ENCODE peak calls at places on chromosomes 3 and 15, in six cellular contexts. One of them, this sample, is unnamed.
A peak's percentile ranks its signal among the peaks of the same experiment; 100 is the strongest.

GRCh38 chr15:88684345-88684744 is 45.5 kb downstream of the ISG20 start:
- DNase-seq in fibroblast of lung: no peak
- DNase-seq in mammary epithelial cell: no peak
- DNase-seq in PC-9: no peak
- DNase-seq in HCT116: no peak
- DNase-seq in astrocyte: no peak
- DNase-seq in this sample: no peak

GRCh38 chr15:98673133-98673532 is 24.8 kb downstream of the IGF1R start:
- DNase-seq in fibroblast of lung: no peak
- DNase-seq in mammary epithelial cell: no peak
- DNase-seq in PC-9: no peak
- DNase-seq in HCT116: no peak
- DNase-seq in astrocyte: no peak
- DNase-seq in this sample: no peak

GRCh38 chr3:99246010-99246654 is 344.6 kb upstream of the DCBLD2 start:
- DNase-seq in fibroblast of lung: no peak
- DNase-seq in mammary epithelial cell: peak; percentile 76
- DNase-seq in PC-9: no peak
- DNase-seq in HCT116: no peak
- DNase-seq in astrocyte: peak; percentile 50
- DNase-seq in this sample: no peak

GRCh38 chr15:99411234-99411633 is 154.6 kb upstream of the MEF2A start:
- DNase-seq in fibroblast of lung: no peak
- DNase-seq in mammary epithelial cell: no peak
- DNase-seq in PC-9: no peak
- DNase-seq in HCT116: no peak
- DNase-seq in astrocyte: no peak
- DNase-seq in this sample: no peak

GRCh38 chr3:133294253-133294652 is 105.6 kb upstream of the BFSP2 start:
- DNase-seq in fibroblast of lung: no peak
- DNase-seq in mammary epithelial cell: no peak
- DNase-seq in PC-9: no peak
- DNase-seq in HCT116: no peak
- DNase-seq in astrocyte: no peak
- DNase-seq in this sample: no peak

GRCh38 chr15:60299452-60300047 is 98.2 kb downstream of the ANXA2 start:
- DNase-seq in fibroblast of lung: peak; percentile 5
- DNase-seq in mammary epithelial cell: peak; percentile 56
- DNase-seq in PC-9: no peak
- DNase-seq in HCT116: peak; percentile 8
- DNase-seq in astrocyte: peak; percentile 23
- DNase-seq in this sample: peak; percentile 23

GRCh38 chr15:96213045-96213444 is 117.5 kb upstream of the NR2F2 start:
- DNase-seq in fibroblast of lung: no peak
- DNase-seq in mammary epithelial cell: no peak
- DNase-seq in PC-9: no peak
- DNase-seq in HCT116: no peak
- DNase-seq in astrocyte: no peak
- DNase-seq in this sample: no peak

GRCh38 chr3:149581681-149582349 is 76.0 kb downstream of the WWTR1 start:
- DNase-seq in fibroblast of lung: peak; percentile 84
- DNase-seq in mammary epithelial cell: peak; percentile 98
- DNase-seq in PC-9: peak; percentile 87
- DNase-seq in HCT116: peak; percentile 96
- DNase-seq in astrocyte: peak; percentile 91
- DNase-seq in this sample: peak; percentile 57

GRCh38 chr3:35484939-35485605 is 154.3 kb upstream of the ARPP21 start:
- DNase-seq in fibroblast of lung: no peak
- DNase-seq in mammary epithelial cell: no peak
- DNase-seq in PC-9: no peak
- DNase-seq in HCT116: no peak
- DNase-seq in astrocyte: no peak
- DNase-seq in this sample: no peak

GRCh38 chr3:116165190-116165589 is 280.1 kb downstream of the LSAMP start:
- DNase-seq in fibroblast of lung: no peak
- DNase-seq in mammary epithelial cell: no peak
- DNase-seq in PC-9: no peak
- DNase-seq in HCT116: no peak
- DNase-seq in astrocyte: no peak
- DNase-seq in this sample: no peak

GRCh38 chr3:111072016-111072891 is 638 bp downstream of the NECTIN3 start:
- DNase-seq in fibroblast of lung: peak; percentile 66
- DNase-seq in mammary epithelial cell: peak; percentile 52
- DNase-seq in PC-9: peak; percentile 53
- DNase-seq in HCT116: no peak
- DNase-seq in astrocyte: peak; percentile 22
- DNase-seq in this sample: no peak
- TF ChIP-seq EZH2 in fibroblast of lung: no peak
- TF ChIP-seq EZH2 in mammary epithelial cell: no peak
- TF ChIP-seq EZH2 in PC-9: peak; percentile 96
- TF ChIP-seq EZH2 in HCT116: no peak
- TF ChIP-seq EZH2 in astrocyte: no peak
- TF ChIP-seq EZH2 in this sample: peak; percentile 88

GRCh38 chr3:177563792-177564191 is 366.5 kb upstream of the TBL1XR1 start:
- DNase-seq in fibroblast of lung: no peak
- DNase-seq in mammary epithelial cell: no peak
- DNase-seq in PC-9: no peak
- DNase-seq in HCT116: no peak
- DNase-seq in astrocyte: no peak
- DNase-seq in this sample: no peak
- H3K4me1 ChIP-seq in fibroblast of lung: no peaks in the 10 kb centered on the region
- H3K4me1 ChIP-seq in mammary epithelial cell: no peaks in the 10 kb centered on the region
- H3K4me1 ChIP-seq in PC-9: no peaks in the 10 kb centered on the region
- H3K4me1 ChIP-seq in HCT116: no peaks in the 10 kb centered on the region
- H3K4me1 ChIP-seq in astrocyte: no peaks in the 10 kb centered on the region
- H3K4me1 ChIP-seq in this sample: no peaks in the 10 kb centered on the region

GRCh38 chr3:193905993-193906396 is 230.0 kb upstream of the HES1 start:
- DNase-seq in fibroblast of lung: peak; percentile 23
- DNase-seq in mammary epithelial cell: no peak
- DNase-seq in PC-9: no peak
- DNase-seq in HCT116: no peak
- DNase-seq in astrocyte: no peak
- DNase-seq in this sample: no peak
- H3K9me3 ChIP-seq in fibroblast of lung: no peaks in the 10 kb centered on the region
- H3K9me3 ChIP-seq in mammary epithelial cell: no peaks in the 10 kb centered on the region
- H3K9me3 ChIP-seq in PC-9: peaks cover 8% of the 10 kb centered on the region
- H3K9me3 ChIP-seq in HCT116: no peaks in the 10 kb centered on the region
- H3K9me3 ChIP-seq in astrocyte: no peaks in the 10 kb centered on the region
- H3K9me3 ChIP-seq in this sample: peaks cover 3% of the 10 kb centered on the region

DNA sequence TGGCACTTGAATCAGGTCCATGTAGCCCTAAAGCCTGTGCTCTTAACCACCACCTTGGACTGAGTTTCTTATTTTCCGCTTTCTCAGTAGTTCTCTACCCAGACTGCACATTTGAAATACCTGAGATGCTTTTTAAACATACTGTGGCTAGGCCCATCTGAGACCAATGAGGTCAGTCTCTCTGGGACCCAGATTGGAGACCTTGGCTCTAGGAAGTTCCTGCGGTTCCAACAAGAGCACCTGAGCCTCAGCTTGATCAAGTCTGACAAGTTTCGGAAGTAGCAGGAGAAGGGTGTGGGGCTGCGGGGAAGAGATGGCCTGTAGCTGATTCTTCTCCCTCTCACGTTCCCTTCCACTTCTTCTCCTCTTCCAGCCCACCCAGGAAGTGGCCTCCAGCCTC is 11.5 kb upstream of the TSEN2 start:
- DNase-seq in fibroblast of lung: no peak
- DNase-seq in mammary epithelial cell: no peak
- DNase-seq in PC-9: no peak
- DNase-seq in HCT116: no peak
- DNase-seq in astrocyte: peak; percentile 13
- DNase-seq in this sample: no peak
- TF ChIP-seq EZH2 in fibroblast of lung: no peak
- TF ChIP-seq EZH2 in mammary epithelial cell: no peak
- TF ChIP-seq EZH2 in PC-9: no peak
- TF ChIP-seq EZH2 in HCT116: no peak
- TF ChIP-seq EZH2 in astrocyte: no peak
- TF ChIP-seq EZH2 in this sample: no peak

DNA sequence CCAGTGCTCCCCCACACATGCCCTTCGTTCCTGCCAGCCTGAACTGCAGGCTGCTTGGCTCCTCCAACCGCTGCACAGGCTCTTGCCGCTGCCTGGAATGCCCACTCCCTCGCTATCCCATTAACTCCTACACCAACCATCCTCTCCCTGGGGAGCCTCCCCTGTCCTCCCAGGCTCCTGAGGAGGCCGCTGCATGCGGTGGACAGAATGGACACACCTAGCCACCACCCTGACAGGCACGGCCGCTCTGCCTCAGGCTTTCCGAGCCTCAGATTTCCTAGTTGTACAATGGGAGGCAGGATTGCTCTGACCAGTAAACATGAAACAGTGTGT is 2.3 kb downstream of the PLXNB1 start:
- DNase-seq in fibroblast of lung: no peak
- DNase-seq in mammary epithelial cell: no peak
- DNase-seq in PC-9: no peak
- DNase-seq in HCT116: no peak
- DNase-seq in astrocyte: no peak
- DNase-seq in this sample: no peak
- H3K4me1 ChIP-seq in fibroblast of lung: peaks cover 16% of the 10 kb centered on the region
- H3K4me1 ChIP-seq in mammary epithelial cell: peaks cover 81% of the 10 kb centered on the region
- H3K4me1 ChIP-seq in PC-9: peaks cover 25% of the 10 kb centered on the region
- H3K4me1 ChIP-seq in HCT116: peaks cover 41% of the 10 kb centered on the region
- H3K4me1 ChIP-seq in astrocyte: peaks cover 46% of the 10 kb centered on the region
- H3K4me1 ChIP-seq in this sample: peaks cover 64% of the 10 kb centered on the region

DNA sequence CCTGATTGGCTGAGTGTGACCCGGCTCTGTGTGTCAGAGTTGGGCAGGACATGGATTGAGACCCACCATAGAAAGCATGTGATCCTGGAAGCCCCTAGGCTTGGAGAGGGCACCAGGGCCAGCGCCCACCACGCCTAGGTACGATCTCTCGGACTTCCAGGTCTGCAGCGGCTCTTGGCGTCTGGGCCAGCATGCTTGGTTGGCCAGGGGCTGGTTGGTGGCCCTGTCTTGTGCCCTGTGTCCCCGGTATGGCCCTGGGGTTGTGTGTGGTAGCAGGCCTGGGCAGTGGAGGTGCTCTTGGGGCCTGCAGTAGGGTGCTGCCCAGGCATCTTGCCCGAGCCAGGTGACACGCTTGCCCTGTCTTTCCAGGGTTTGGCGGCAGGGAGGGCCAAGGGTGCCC is 210.6 kb downstream of the UBE3A start:
- DNase-seq in fibroblast of lung: no peak
- DNase-seq in mammary epithelial cell: no peak
- DNase-seq in PC-9: no peak
- DNase-seq in HCT116: no peak
- DNase-seq in astrocyte: no peak
- DNase-seq in this sample: no peak
- H3K9me3 ChIP-seq in fibroblast of lung: no peaks in the 10 kb centered on the region
- H3K9me3 ChIP-seq in mammary epithelial cell: peaks cover 71% of the 10 kb centered on the region
- H3K9me3 ChIP-seq in PC-9: no peaks in the 10 kb centered on the region
- H3K9me3 ChIP-seq in HCT116: peaks cover 4% of the 10 kb centered on the region
- H3K9me3 ChIP-seq in astrocyte: peaks cover 41% of the 10 kb centered on the region
- H3K9me3 ChIP-seq in this sample: peaks cover 32% of the 10 kb centered on the region

DNA sequence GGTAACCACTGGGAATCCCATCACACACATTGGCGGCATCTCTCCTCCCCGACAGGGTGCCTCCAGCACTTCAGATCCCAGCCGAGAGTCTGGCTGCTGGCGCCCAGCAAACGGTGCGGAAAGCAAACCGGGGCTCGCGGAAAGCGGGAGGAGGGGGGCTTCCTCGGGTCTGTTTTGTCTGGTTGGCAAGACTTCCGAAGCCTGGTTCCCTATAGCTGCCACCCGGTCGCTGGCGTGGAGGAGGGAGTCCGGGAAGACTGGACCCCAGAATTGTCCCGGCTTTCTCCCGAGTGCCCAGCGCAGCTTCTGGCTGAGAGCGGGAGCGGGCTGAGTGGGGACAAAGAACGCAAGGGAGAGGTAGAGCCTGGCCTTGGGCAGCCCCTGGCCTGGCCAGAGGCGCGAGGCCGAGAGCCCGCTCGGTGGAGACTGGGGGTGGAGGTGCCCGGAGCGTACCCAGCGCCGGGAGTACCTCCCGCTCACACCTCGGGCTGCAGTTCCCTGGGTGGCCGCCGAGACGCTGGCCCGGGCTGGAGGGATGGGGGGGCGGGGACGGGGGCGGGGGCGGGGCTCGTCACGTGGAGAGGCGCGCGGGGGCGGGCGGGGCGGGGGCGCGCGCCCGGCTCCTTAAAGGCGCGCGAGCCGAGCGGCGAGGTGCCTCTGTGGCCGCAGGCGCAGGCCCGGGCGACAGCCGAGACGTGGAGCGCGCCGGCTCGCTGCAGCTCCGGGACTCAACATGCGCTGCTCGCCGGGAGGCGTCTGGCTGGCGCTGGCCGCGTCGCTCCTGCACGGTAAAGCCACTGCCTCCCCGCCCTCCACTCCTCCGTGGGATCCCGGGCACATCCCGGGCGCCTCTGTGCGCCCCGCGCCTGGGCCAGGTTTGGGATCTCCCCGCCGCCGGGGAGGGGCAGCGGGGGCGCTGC is at the start of gene CHRNA7:
- DNase-seq in fibroblast of lung: peak; percentile 12
- DNase-seq in mammary epithelial cell: peak; percentile 15
- DNase-seq in PC-9: no peak
- DNase-seq in HCT116: peak; percentile 33
- DNase-seq in astrocyte: peak; percentile 4
- DNase-seq in this sample: no peak
- TF ChIP-seq EZH2 in fibroblast of lung: no peak
- TF ChIP-seq EZH2 in mammary epithelial cell: no peak
- TF ChIP-seq EZH2 in PC-9: no peak
- TF ChIP-seq EZH2 in HCT116: no peak
- TF ChIP-seq EZH2 in astrocyte: no peak
- TF ChIP-seq EZH2 in this sample: peak; percentile 17

GRCh38 chr3:156820687-156821070 is 5.5 kb upstream of the LEKR1 start:
- DNase-seq in fibroblast of lung: no peak
- DNase-seq in mammary epithelial cell: no peak
- DNase-seq in PC-9: no peak
- DNase-seq in HCT116: no peak
- DNase-seq in astrocyte: peak; percentile 41
- DNase-seq in this sample: no peak
- H3K4me1 ChIP-seq in fibroblast of lung: peaks cover 15% of the 10 kb centered on the region
- H3K4me1 ChIP-seq in mammary epithelial cell: peaks cover 43% of the 10 kb centered on the region
- H3K4me1 ChIP-seq in PC-9: peaks cover 46% of the 10 kb centered on the region
- H3K4me1 ChIP-seq in HCT116: peaks cover 82% of the 10 kb centered on the region
- H3K4me1 ChIP-seq in astrocyte: peaks cover 51% of the 10 kb centered on the region
- H3K4me1 ChIP-seq in this sample: peaks cover 29% of the 10 kb centered on the region

DNA sequence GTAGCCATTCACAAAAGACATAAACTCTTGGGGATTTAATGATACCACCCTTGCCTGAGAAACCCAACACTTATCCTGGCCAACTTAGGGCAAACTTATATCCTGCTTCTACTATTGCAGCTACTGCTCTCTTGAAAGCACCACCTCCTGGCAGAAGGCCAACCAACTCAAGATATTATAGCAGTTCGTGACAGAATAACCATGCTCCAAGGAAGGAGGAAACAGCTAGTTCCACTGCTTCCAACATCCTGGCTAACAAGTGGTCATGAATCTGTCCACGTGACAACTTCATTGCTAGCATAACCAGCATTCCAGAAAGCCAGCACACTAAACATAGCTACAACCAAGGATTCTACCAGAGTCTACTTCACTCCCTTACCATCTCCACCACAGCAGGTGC is 1037.5 kb downstream of the TBL1XR1 start:
- DNase-seq in fibroblast of lung: no peak
- DNase-seq in mammary epithelial cell: no peak
- DNase-seq in PC-9: peak; percentile 3
- DNase-seq in HCT116: no peak
- DNase-seq in astrocyte: peak; percentile 1
- DNase-seq in this sample: no peak
- H3K9me3 ChIP-seq in fibroblast of lung: no peaks in the 10 kb centered on the region
- H3K9me3 ChIP-seq in mammary epithelial cell: no peaks in the 10 kb centered on the region
- H3K9me3 ChIP-seq in PC-9: peaks cover 3% of the 10 kb centered on the region
- H3K9me3 ChIP-seq in HCT116: no peaks in the 10 kb centered on the region
- H3K9me3 ChIP-seq in astrocyte: peaks cover 3% of the 10 kb centered on the region
- H3K9me3 ChIP-seq in this sample: no peaks in the 10 kb centered on the region

This sample was measured in keratinocyte.